ENCODE peak calls at places on chromosomes 1 and 21, in five cellular contexts. One of them, this sample, is unnamed.

GRCh38 chr21:46434322-46434958 is 24.3 kb upstream of the DIP2A start:
- DNase-seq in RPMI8226: no peak
- DNase-seq in ELR: no peak
- DNase-seq in T1000: no peak
- DNase-seq in NCI-H1092: no peak
- DNase-seq in this sample: no peak

GRCh38 chr1:105204836-105205371 is 1455.2 kb downstream of the AMY1C start:
- DNase-seq in RPMI8226: no peak
- DNase-seq in ELR: no peak
- DNase-seq in T1000: no peak
- DNase-seq in NCI-H1092: no peak
- DNase-seq in this sample: no peak

GRCh38 chr1:208047975-208048374 is 137.1 kb upstream of the CD34 start:
- DNase-seq in RPMI8226: no peak
- DNase-seq in ELR: no peak
- DNase-seq in T1000: no peak
- DNase-seq in NCI-H1092: no peak
- DNase-seq in this sample: no peak

GRCh38 chr1:117735045-117735992 is 129.5 kb downstream of the TENT5C start:
- DNase-seq in RPMI8226: peak
- DNase-seq in ELR: peak
- DNase-seq in T1000: peak
- DNase-seq in NCI-H1092: no peak
- DNase-seq in this sample: peak

GRCh38 chr1:145991799-145992412 is 4.5 kb downstream of the TXNIP start:
- DNase-seq in RPMI8226: peak
- DNase-seq in ELR: no peak
- DNase-seq in T1000: no peak
- DNase-seq in NCI-H1092: no peak
- DNase-seq in this sample: peak

GRCh38 chr21:36883532-36884486 is 82.7 kb downstream of the HLCS start:
- DNase-seq in RPMI8226: no peak
- DNase-seq in ELR: peak
- DNase-seq in T1000: peak
- DNase-seq in NCI-H1092: no peak
- DNase-seq in this sample: no peak

GRCh38 chr1:238343869-238344268 is 453.1 kb upstream of the ZP4 start:
- DNase-seq in RPMI8226: no peak
- DNase-seq in ELR: no peak
- DNase-seq in T1000: no peak
- DNase-seq in NCI-H1092: no peak
- DNase-seq in this sample: no peak

GRCh38 chr1:186188004-186188539 is 187.0 kb downstream of the TPR start:
- DNase-seq in RPMI8226: no peak
- DNase-seq in ELR: peak
- DNase-seq in T1000: peak
- DNase-seq in NCI-H1092: no peak
- DNase-seq in this sample: no peak

GRCh38 chr1:225460021-225460736 is 32.3 kb upstream of the LBR start:
- DNase-seq in RPMI8226: no peak
- DNase-seq in ELR: no peak
- DNase-seq in T1000: no peak
- DNase-seq in NCI-H1092: no peak
- DNase-seq in this sample: no peak

This sample was measured in MM.1S.